ENCODE peak calls at places on chromosome 4, in ten cellular contexts. J is uterus, E is suprapubic skin, T is stomach, M is transverse colon, N is vagina, G is tibial nerve, X is endothelial cell of umbilical vein, S is ovary, V is A549. C is an unnamed sample.

GRCh38 chr4:159607824-159608223 is 504.9 kb downstream of the RAPGEF2 start:
- DNase-seq in M (no peak), S (no peak), V (no peak), E (no peak), J (no peak), T (no peak), N (no peak), G (no peak), X (no peak), C (no peak)

GRCh38 chr4:121698119-121698732 is 1.4 kb upstream of the ANXA5 start:
- DNase-seq in J (no peak), X (no peak), S (peak; percentile 37), E (peak; percentile 78), M (no peak), V (no peak), N (no peak), G (no peak), T (no peak), C (peak; percentile 28)

GRCh38 chr4:103018391-103019318 is 850 bp downstream of the SLC9B1 start:
- DNase-seq in S (peak; percentile 50), E (peak; percentile 69), N (no peak), V (peak; percentile 36), G (no peak), M (peak; percentile 30), X (no peak), J (peak; percentile 53), T (no peak), C (peak; percentile 10)

GRCh38 chr4:173301518-173302201 is 32.5 kb downstream of the HMGB2 start:
- DNase-seq in T (no peak), X (peak; percentile 38), S (no peak), J (peak; percentile 34), E (no peak), N (no peak), G (no peak), M (no peak), V (peak; percentile 14), C (peak; percentile 63)

GRCh38 chr4:185738038-185738552 is 73.9 kb downstream of the SORBS2 start:
- DNase-seq in S (no peak), V (no peak), N (no peak), M (no peak), G (no peak), T (no peak), E (no peak), J (peak; percentile 48), X (peak; percentile 88), C (no peak)

GRCh38 chr4:27764526-27764837 is 903.8 kb downstream of the STIM2 start:
- DNase-seq in T (no peak), V (no peak), N (no peak), E (no peak), J (no peak), G (no peak), S (no peak), X (no peak), M (no peak), C (no peak)

GRCh38 chr4:158861281-158861680 is 92.5 kb downstream of the FNIP2 start:
- DNase-seq in N (no peak), T (peak; percentile 47), J (no peak), E (no peak), G (no peak), X (no peak), M (no peak), S (no peak), V (no peak), C (no peak)

GRCh38 chr4:171924761-171925376 is 111.7 kb downstream of the GALNTL6 start:
- DNase-seq in T (no peak), M (no peak), S (no peak), N (no peak), X (no peak), J (no peak), G (no peak), E (no peak), V (no peak), C (no peak)

GRCh38 chr4:83074086-83074704 is 39.2 kb downstream of the COPS4 start:
- DNase-seq in N (no peak), V (peak; percentile 81), E (no peak), J (peak; percentile 27), M (peak; percentile 30), G (no peak), T (no peak), S (no peak), X (peak; percentile 72), C (peak; percentile 88)

GRCh38 chr4:4502694-4503311 is 39.0 kb downstream of the STX18 start:
- DNase-seq in T (no peak), E (no peak), G (no peak), J (no peak), X (peak; percentile 64), V (no peak), M (no peak), S (no peak), N (no peak), C (no peak)

GRCh38 chr4:385934-386707 is 48.5 kb downstream of the ZNF141 start:
- DNase-seq in E (no peak), S (no peak), V (no peak), G (no peak), N (no peak), T (no peak), M (no peak), X (no peak), J (no peak), C (no peak)

DNA sequence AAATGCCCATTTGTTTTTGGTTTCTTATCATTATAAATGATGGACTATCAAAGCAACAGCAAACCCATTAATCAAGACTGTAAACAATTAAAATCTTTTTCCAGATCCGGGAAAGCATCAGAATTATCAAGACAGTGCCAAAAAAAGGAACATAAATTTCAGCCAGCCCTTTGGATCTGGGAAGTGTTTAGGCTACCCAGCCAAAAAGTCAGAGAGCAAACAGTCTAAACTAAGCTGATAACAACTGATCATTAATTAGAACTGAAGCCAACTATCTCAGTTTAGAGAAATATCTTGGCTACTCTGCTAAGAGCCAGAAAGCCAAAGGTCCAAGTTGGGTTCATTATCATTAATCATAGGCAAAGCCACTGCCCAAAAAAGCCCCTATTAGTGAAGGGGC is 37.1 kb upstream of the SHISA3 start:
- DNase-seq in V (no peak), T (no peak), E (no peak), S (no peak), M (no peak), J (no peak), X (no peak), N (no peak), G (no peak), C (no peak)
- H3K4me3 ChIP-seq in V (no peak overlapping the region), T (no peak overlapping the region), E (no peak overlapping the region), S (no peak overlapping the region), M (no peak overlapping the region), J (no peak overlapping the region), X (no peak overlapping the region), N (no peak overlapping the region), G (peak overlapping the region; percentile 23), C (no peak overlapping the region)

DNA sequence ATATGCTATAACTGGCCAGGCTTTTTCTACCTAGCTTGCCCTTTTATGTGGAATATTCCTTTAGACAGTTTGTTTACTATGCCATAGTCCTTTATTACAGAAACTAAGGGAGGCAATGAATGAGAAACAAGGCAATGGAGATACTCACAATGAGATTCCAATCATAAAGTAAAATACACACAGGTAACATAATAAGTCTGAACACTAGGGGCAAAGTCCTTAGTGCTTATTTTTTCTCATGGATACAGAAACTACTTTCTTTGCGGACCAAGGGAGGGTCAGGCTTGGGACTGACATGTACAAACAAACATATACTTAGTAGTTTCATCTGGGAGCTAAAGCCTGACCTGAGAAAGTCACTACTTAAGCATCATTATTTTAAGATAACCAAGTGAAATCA is 16.0 kb upstream of the UGT8 start:
- DNase-seq in V (no peak), G (no peak), S (no peak), J (no peak), T (no peak), N (no peak), X (no peak), M (no peak), E (no peak), C (no peak)
- TF ChIP-seq CTCF in V (no peak), G (no peak), S (no peak), J (no peak), T (no peak), N (no peak), X (no peak), M (peak; percentile 46), E (no peak), C (no peak)

DNA sequence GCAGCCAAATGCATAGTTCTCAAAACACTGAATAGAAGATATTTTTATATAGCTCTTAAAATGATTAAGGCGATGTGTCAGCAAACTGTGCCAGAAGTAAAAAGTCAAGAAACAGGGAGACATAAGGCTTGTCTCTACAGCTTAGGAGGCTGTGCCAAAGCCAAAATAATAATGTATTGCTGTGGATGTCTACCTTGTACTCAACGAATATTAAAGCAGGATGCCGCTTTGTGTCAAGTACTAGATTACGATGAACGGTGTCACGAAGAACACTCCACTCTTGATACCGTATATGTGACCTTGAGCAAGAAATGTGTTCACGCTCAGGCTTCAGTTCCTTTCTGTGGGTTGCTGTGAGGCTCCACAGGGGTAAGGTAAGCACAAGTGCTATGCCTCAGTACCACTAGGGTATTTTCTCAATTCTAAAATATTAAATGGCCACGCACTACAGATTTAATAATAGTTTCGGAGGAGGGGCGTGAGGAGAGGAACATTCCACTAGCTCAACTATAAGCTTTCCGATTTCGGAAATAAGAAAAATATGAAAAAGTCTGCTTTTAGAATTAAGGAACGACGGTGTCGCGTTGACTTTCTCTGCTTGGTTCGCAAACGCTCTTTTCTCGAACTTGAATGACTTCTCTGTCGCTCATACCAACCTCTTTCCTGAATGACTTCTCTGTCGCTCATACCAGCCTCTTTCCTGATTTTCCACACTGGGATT is 679 bp upstream of the SCOC start:
- DNase-seq in G (no peak), V (peak; percentile 16), J (no peak), T (no peak), E (no peak), X (no peak), N (no peak), M (peak; percentile 22), S (no peak), C (peak; percentile 60)
- TF ChIP-seq POLR2A in G (no peak), V (no peak), J (no peak), T (no peak), E (no peak), X (peak; percentile 1), N (no peak), M (peak; percentile 75), S (no peak), C (no peak)

GRCh38 chr4:88277711-88278025 is 6.7 kb downstream of the PPM1K start:
- DNase-seq in E (no peak), V (no peak), J (no peak), S (no peak), M (no peak), G (no peak), T (no peak), N (no peak), X (no peak), C (no peak)

GRCh38 chr4:88275516-88275915 is 8.8 kb downstream of the PPM1K start:
- DNase-seq in T (no peak), V (no peak), G (no peak), X (no peak), E (no peak), S (no peak), J (no peak), M (no peak), N (no peak), C (peak; percentile 72)

GRCh38 chr4:88280228-88280795 is 4.0 kb downstream of the PPM1K start:
- DNase-seq in J (no peak), V (no peak), M (no peak), S (no peak), N (no peak), T (no peak), G (no peak), E (no peak), X (no peak), C (no peak)

GRCh38 chr4:88275949-88276515 is 8.3 kb downstream of the PPM1K start:
- DNase-seq in M (no peak), X (no peak), V (no peak), S (no peak), E (no peak), T (no peak), N (no peak), G (no peak), J (no peak), C (no peak)

GRCh38 chr4:88276952-88277710 is 7.2 kb downstream of the PPM1K start:
- DNase-seq in T (no peak), J (no peak), M (no peak), V (no peak), S (no peak), E (no peak), G (no peak), N (no peak), X (no peak), C (no peak)
- H3K4me3 ChIP-seq in T (no peak overlapping the region), J (no peak overlapping the region), M (no peak overlapping the region), V (no peak overlapping the region), S (no peak overlapping the region), E (no peak overlapping the region), G (no peak overlapping the region), N (no peak overlapping the region), X (no peak overlapping the region), C (no peak overlapping the region)